ENCODE peak calls at places on chromosomes 7 and 10, in four cellular contexts. One of them, this sample, is unnamed.

GRCh38 chr10:62457598-62457997 is 83.4 kb downstream of the ZNF365 start:
- DNase-seq in A549: no peak
- DNase-seq in glutamatergic neuron: no peak
- DNase-seq in amniotic epithelial cell: no peak
- DNase-seq in this sample: no peak

GRCh38 chr7:117383826-117384225 is 43.5 kb downstream of the ASZ1 start:
- DNase-seq in amniotic epithelial cell: no peak
- DNase-seq in A549: no peak
- DNase-seq in glutamatergic neuron: no peak
- DNase-seq in this sample: no peak

GRCh38 chr7:8327199-8327598 is 65.2 kb upstream of the ICA1 start:
- DNase-seq in amniotic epithelial cell: no peak
- DNase-seq in glutamatergic neuron: no peak
- DNase-seq in A549: no peak
- DNase-seq in this sample: no peak

GRCh38 chr10:73060738-73061635 is 35.7 kb downstream of the P4HA1 start:
- DNase-seq in glutamatergic neuron: no peak
- DNase-seq in A549: peak
- DNase-seq in amniotic epithelial cell: peak
- DNase-seq in this sample: peak

GRCh38 chr10:116741391-116742351 is 695 bp downstream of the HSPA12A start:
- DNase-seq in glutamatergic neuron: peak
- DNase-seq in A549: no peak
- DNase-seq in amniotic epithelial cell: no peak
- DNase-seq in this sample: no peak

GRCh38 chr7:44305564-44306507 is 19.6 kb downstream of the CAMK2B start:
- DNase-seq in amniotic epithelial cell: no peak
- DNase-seq in glutamatergic neuron: no peak
- DNase-seq in A549: no peak
- DNase-seq in this sample: no peak

GRCh38 chr7:52825611-52826010 is 209.8 kb upstream of the POM121L12 start:
- DNase-seq in A549: no peak
- DNase-seq in glutamatergic neuron: no peak
- DNase-seq in amniotic epithelial cell: no peak
- DNase-seq in this sample: no peak

GRCh38 chr7:28315565-28316420 is 96.5 kb upstream of the CREB5 start:
- DNase-seq in glutamatergic neuron: no peak
- DNase-seq in amniotic epithelial cell: peak
- DNase-seq in A549: no peak
- DNase-seq in this sample: peak

GRCh38 chr7:93374345-93374940 is 142.3 kb downstream of the VPS50 start:
- DNase-seq in glutamatergic neuron: no peak
- DNase-seq in A549: peak
- DNase-seq in amniotic epithelial cell: peak
- DNase-seq in this sample: peak

GRCh38 chr10:131825960-131826650 is 74.7 kb upstream of the PPP2R2D start:
- DNase-seq in amniotic epithelial cell: no peak
- DNase-seq in glutamatergic neuron: peak
- DNase-seq in A549: no peak
- DNase-seq in this sample: no peak

GRCh38 chr7:14381306-14381705 is 391.8 kb upstream of the ETV1 start:
- DNase-seq in A549: no peak
- DNase-seq in glutamatergic neuron: no peak
- DNase-seq in amniotic epithelial cell: peak
- DNase-seq in this sample: peak

GRCh38 chr10:43218951-43219837 is 47.7 kb downstream of the RASGEF1A start:
- DNase-seq in amniotic epithelial cell: no peak
- DNase-seq in glutamatergic neuron: peak
- DNase-seq in A549: no peak
- DNase-seq in this sample: no peak

GRCh38 chr10:69439813-69440506 is 11.3 kb upstream of the TSPAN15 start:
- DNase-seq in amniotic epithelial cell: peak
- DNase-seq in glutamatergic neuron: no peak
- DNase-seq in A549: no peak
- DNase-seq in this sample: peak

GRCh38 chr7:24227603-24228359 is 56.2 kb upstream of the NPY start:
- DNase-seq in glutamatergic neuron: peak
- DNase-seq in A549: no peak
- DNase-seq in amniotic epithelial cell: no peak
- DNase-seq in this sample: no peak

GRCh38 chr7:114885836-114886235 is 36.1 kb upstream of the MDFIC start:
- DNase-seq in amniotic epithelial cell: peak
- DNase-seq in A549: no peak
- DNase-seq in glutamatergic neuron: no peak
- DNase-seq in this sample: peak

GRCh38 chr7:127711872-127712271 is 59.9 kb downstream of the SND1 start:
- DNase-seq in A549: no peak
- DNase-seq in glutamatergic neuron: no peak
- DNase-seq in amniotic epithelial cell: no peak
- DNase-seq in this sample: no peak

GRCh38 chr10:85319826-85320225 is 991.4 kb downstream of the CCSER2 start:
- DNase-seq in A549: no peak
- DNase-seq in amniotic epithelial cell: no peak
- DNase-seq in glutamatergic neuron: no peak
- DNase-seq in this sample: no peak

GRCh38 chr10:10233256-10233655 is 784.4 kb upstream of the CELF2 start:
- DNase-seq in glutamatergic neuron: no peak
- DNase-seq in amniotic epithelial cell: no peak
- DNase-seq in A549: no peak
- DNase-seq in this sample: peak

GRCh38 chr7:30028749-30029635 is 780 bp downstream of the PLEKHA8 start:
- DNase-seq in amniotic epithelial cell: no peak
- DNase-seq in glutamatergic neuron: no peak
- DNase-seq in A549: peak
- DNase-seq in this sample: peak

GRCh38 chr7:116138202-116138801 is 72.0 kb upstream of the TES start:
- DNase-seq in amniotic epithelial cell: peak
- DNase-seq in A549: peak
- DNase-seq in glutamatergic neuron: no peak
- DNase-seq in this sample: peak

GRCh38 chr7:157840913-157841756 is 504.3 kb downstream of the DNAJB6 start:
- DNase-seq in A549: no peak
- DNase-seq in glutamatergic neuron: no peak
- DNase-seq in amniotic epithelial cell: no peak
- DNase-seq in this sample: no peak

GRCh38 chr7:24052572-24053223 is 231.3 kb upstream of the NPY start:
- DNase-seq in glutamatergic neuron: no peak
- DNase-seq in amniotic epithelial cell: peak
- DNase-seq in A549: no peak
- DNase-seq in this sample: peak

GRCh38 chr10:30540286-30540685 is 89.3 kb downstream of the LYZL2 start:
- DNase-seq in A549: no peak
- DNase-seq in amniotic epithelial cell: peak
- DNase-seq in glutamatergic neuron: no peak
- DNase-seq in this sample: peak

GRCh38 chr7:1377111-1377909 is 82.0 kb downstream of the MICALL2 start:
- DNase-seq in A549: no peak
- DNase-seq in glutamatergic neuron: no peak
- DNase-seq in amniotic epithelial cell: no peak
- DNase-seq in this sample: no peak

GRCh38 chr7:118349604-118350003 is 125.1 kb downstream of the ANKRD7 start:
- DNase-seq in amniotic epithelial cell: no peak
- DNase-seq in glutamatergic neuron: no peak
- DNase-seq in A549: no peak
- DNase-seq in this sample: no peak

GRCh38 chr10:78215645-78216044 is 182.0 kb downstream of the RPS24 start:
- DNase-seq in A549: no peak
- DNase-seq in amniotic epithelial cell: no peak
- DNase-seq in glutamatergic neuron: no peak
- DNase-seq in this sample: no peak

GRCh38 chr7:70460066-70460465 is 671.9 kb upstream of the GALNT17 start:
- DNase-seq in A549: no peak
- DNase-seq in glutamatergic neuron: no peak
- DNase-seq in amniotic epithelial cell: no peak
- DNase-seq in this sample: no peak

GRCh38 chr10:21161647-21162046 is 264.5 kb upstream of the NEBL start:
- DNase-seq in glutamatergic neuron: no peak
- DNase-seq in amniotic epithelial cell: no peak
- DNase-seq in A549: no peak
- DNase-seq in this sample: no peak

GRCh38 chr10:116888380-116889055 is 39.2 kb downstream of the ENO4 start:
- DNase-seq in A549: peak
- DNase-seq in amniotic epithelial cell: peak
- DNase-seq in glutamatergic neuron: peak
- DNase-seq in this sample: peak

GRCh38 chr10:91104185-91105041 is 116.0 kb upstream of the PCGF5 start:
- DNase-seq in A549: no peak
- DNase-seq in glutamatergic neuron: no peak
- DNase-seq in amniotic epithelial cell: no peak
- DNase-seq in this sample: no peak

GRCh38 chr7:2794836-2795636 is 49.1 kb downstream of the GNA12 start:
- DNase-seq in glutamatergic neuron: no peak
- DNase-seq in amniotic epithelial cell: peak
- DNase-seq in A549: no peak
- DNase-seq in this sample: no peak

GRCh38 chr10:21172774-21173432 is 275.8 kb upstream of the NEBL start:
- DNase-seq in glutamatergic neuron: peak
- DNase-seq in amniotic epithelial cell: peak
- DNase-seq in A549: peak
- DNase-seq in this sample: no peak

GRCh38 chr7:101236292-101236691 is 1.3 kb downstream of the CLDN15 start:
- DNase-seq in amniotic epithelial cell: no peak
- DNase-seq in A549: no peak
- DNase-seq in glutamatergic neuron: no peak
- DNase-seq in this sample: no peak

GRCh38 chr7:142808461-142808801 is 37.7 kb downstream of the PRSS2 start:
- DNase-seq in glutamatergic neuron: no peak
- DNase-seq in amniotic epithelial cell: no peak
- DNase-seq in A549: no peak
- DNase-seq in this sample: no peak

GRCh38 chr7:128838109-128838779 is 8.0 kb downstream of the FLNC start:
- DNase-seq in glutamatergic neuron: no peak
- DNase-seq in amniotic epithelial cell: no peak
- DNase-seq in A549: no peak
- DNase-seq in this sample: no peak

GRCh38 chr7:19056305-19056704 is 61.1 kb downstream of the TWIST1 start:
- DNase-seq in A549: no peak
- DNase-seq in amniotic epithelial cell: no peak
- DNase-seq in glutamatergic neuron: no peak
- DNase-seq in this sample: no peak

GRCh38 chr10:129768437-129769355 is 195.4 kb downstream of the EBF3 start:
- DNase-seq in A549: no peak
- DNase-seq in glutamatergic neuron: peak
- DNase-seq in amniotic epithelial cell: no peak
- DNase-seq in this sample: no peak

GRCh38 chr10:13594641-13595040 is 7.9 kb downstream of the PRPF18 start:
- DNase-seq in amniotic epithelial cell: peak
- DNase-seq in A549: no peak
- DNase-seq in glutamatergic neuron: no peak
- DNase-seq in this sample: no peak